ENCODE peak calls at places on chromosomes 3 and 15, in ten cellular contexts. J, M, H, K, F, R, S, G, I and N are unnamed samples.
A peak's percentile ranks its signal among the peaks of the same experiment; 100 is the strongest.

GRCh38 chr3:134471521-134472193 is 14.1 kb downstream of the ANAPC13 start:
- DNase-seq in J (peak; percentile 72), F (no peak), I (no peak), K (no peak), H (no peak), S (no peak), M (no peak), R (no peak), G (no peak), N (no peak)

GRCh38 chr3:25454411-25454927 is 26.4 kb downstream of the RARB start:
- DNase-seq in M (no peak), G (no peak), F (no peak), R (no peak), S (no peak), H (no peak), I (no peak), J (no peak), K (no peak), N (no peak)

GRCh38 chr15:90880381-90881145 is 3.7 kb upstream of the FES start:
- DNase-seq in M (no peak), G (no peak), I (no peak), F (no peak), K (no peak), H (no peak), R (no peak), J (no peak), S (no peak), N (no peak)

GRCh38 chr3:21216598-21216997 is 534.4 kb downstream of the ZNF385D start:
- DNase-seq in H (no peak), S (no peak), M (no peak), G (no peak), R (no peak), I (no peak), F (no peak), K (no peak), J (peak; percentile 1), N (no peak)

GRCh38 chr3:132290833-132291232 is 26.4 kb upstream of the ACP3 start:
- DNase-seq in M (no peak), J (peak; percentile 9), F (peak; percentile 33), G (peak; percentile 66), H (peak; percentile 42), K (no peak), S (no peak), R (no peak), I (no peak), N (no peak)

GRCh38 chr3:55724407-55724784 is 237.3 kb upstream of the WNT5A start:
- DNase-seq in J (no peak), H (no peak), M (no peak), I (no peak), K (no peak), F (no peak), G (no peak), S (no peak), R (no peak), N (no peak)

GRCh38 chr15:94083467-94083991 is 147.8 kb upstream of the MCTP2 start:
- DNase-seq in I (no peak), K (peak; percentile 73), F (no peak), R (no peak), G (peak; percentile 80), M (no peak), J (no peak), S (peak; percentile 19), H (peak; percentile 36), N (no peak)

GRCh38 chr3:139491027-139491700 is 14.8 kb upstream of the RBP2 start:
- DNase-seq in G (no peak), J (peak; percentile 6), H (no peak), R (peak; percentile 6), S (no peak), K (no peak), F (no peak), I (no peak), M (no peak), N (no peak)

GRCh38 chr15:30962079-30962478 is 29.3 kb downstream of the MTMR10 start:
- DNase-seq in J (no peak), I (no peak), F (no peak), M (no peak), S (no peak), H (no peak), K (no peak), R (no peak), G (no peak), N (no peak)

GRCh38 chr15:80216911-80217310 is 35.1 kb downstream of the CTXND1 start:
- DNase-seq in K (no peak), M (no peak), F (no peak), S (no peak), R (no peak), G (peak; percentile 60), J (no peak), I (no peak), H (no peak), N (no peak)

GRCh38 chr15:45471151-45471550 is 51.4 kb downstream of the SLC30A4 start:
- DNase-seq in R (no peak), J (no peak), F (no peak), S (no peak), H (no peak), G (no peak), M (no peak), K (no peak), I (no peak), N (no peak)

GRCh38 chr3:52339612-52340011 is 23.5 kb downstream of the DNAH1 start:
- DNase-seq in F (no peak), J (peak; percentile 81), M (no peak), S (peak; percentile 33), I (no peak), K (no peak), G (no peak), R (peak; percentile 68), H (peak; percentile 60), N (no peak)

DNA sequence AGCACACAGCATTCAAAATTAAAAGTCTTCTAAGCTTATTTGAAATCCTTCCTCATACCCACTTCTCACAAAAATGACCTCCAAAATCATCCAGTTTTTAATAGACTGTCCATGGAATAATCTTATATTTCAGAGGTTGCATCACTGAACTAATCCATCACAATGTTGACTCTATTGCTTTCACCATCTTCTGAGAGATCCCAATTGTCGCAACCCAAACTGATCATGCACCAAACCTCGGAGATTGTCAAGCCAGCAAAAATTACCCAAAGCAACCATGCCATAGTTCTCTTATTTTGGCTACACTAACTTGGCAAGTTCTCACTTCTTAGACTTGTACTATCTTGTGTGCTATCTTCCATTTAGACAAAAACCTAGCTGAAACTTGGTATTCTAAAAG is 75.5 kb downstream of the LRRFIP2 start:
- DNase-seq in G (no peak), R (no peak), J (no peak), F (no peak), M (no peak), H (no peak), S (no peak), I (no peak), K (no peak), N (no peak)
- H3K27ac ChIP-seq in G (no peak overlapping the region), R (peak overlapping the region; percentile 98), J (peak overlapping the region; percentile 19), F (no peak overlapping the region), M (no peak overlapping the region), H (no peak overlapping the region), S (no peak overlapping the region), I (no peak overlapping the region), K (no peak overlapping the region), N (no peak overlapping the region)

DNA sequence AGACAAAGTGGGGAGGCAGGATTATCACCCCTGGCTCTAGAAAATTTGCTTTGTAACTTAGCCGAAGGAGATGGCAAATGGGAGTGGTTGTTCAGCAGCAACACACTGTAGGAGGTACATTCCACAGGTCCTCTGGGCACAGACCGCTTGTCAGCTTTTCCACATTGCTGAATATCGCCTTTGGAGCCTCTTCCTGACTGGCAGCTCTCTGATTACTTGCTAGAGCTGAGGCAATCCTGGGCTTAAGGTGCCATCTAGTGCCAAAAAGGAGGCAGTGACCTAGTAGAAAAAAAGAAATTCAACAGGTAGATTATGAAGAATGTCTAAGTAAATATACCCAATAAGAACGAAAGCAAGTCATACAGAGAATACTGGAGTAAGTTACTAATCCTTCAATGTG is 13.1 kb upstream of the SCN5A start:
- DNase-seq in J (peak; percentile 64), H (no peak), F (no peak), I (no peak), G (no peak), R (no peak), S (no peak), K (no peak), M (no peak), N (no peak)
- TF ChIP-seq EP300 in J (no peak), H (no peak), F (no peak), I (no peak), G (no peak), R (no peak), S (no peak), K (no peak), M (no peak), N (no peak)

GRCh38 chr15:51250217-51251011 is 88.0 kb downstream of the CYP19A1 start:
- DNase-seq in J (no peak), G (no peak), M (no peak), S (no peak), I (no peak), H (no peak), K (no peak), F (no peak), R (no peak), N (no peak)

GRCh38 chr15:51243774-51244173 is 94.6 kb downstream of the CYP19A1 start:
- DNase-seq in I (no peak), G (no peak), S (no peak), K (no peak), J (no peak), F (no peak), H (no peak), M (no peak), R (no peak), N (no peak)

GRCh38 chr15:51244366-51244977 is 93.9 kb downstream of the CYP19A1 start:
- DNase-seq in F (no peak), K (no peak), S (no peak), H (no peak), R (no peak), M (no peak), G (no peak), I (no peak), J (no peak), N (no peak)

GRCh38 chr15:51240066-51240465 is 98.3 kb downstream of the CYP19A1 start:
- DNase-seq in F (no peak), H (no peak), M (no peak), K (no peak), J (no peak), S (no peak), I (no peak), R (no peak), G (no peak), N (no peak)

GRCh38 chr15:51245628-51246027 is 92.8 kb downstream of the CYP19A1 start:
- DNase-seq in R (no peak), H (no peak), I (no peak), J (no peak), F (no peak), G (no peak), K (no peak), M (no peak), S (no peak), N (no peak)
- H3K27ac ChIP-seq in R (no peak overlapping the region), H (no peak overlapping the region), I (no peak overlapping the region), J (no peak overlapping the region), F (no peak overlapping the region), G (no peak overlapping the region), K (no peak overlapping the region), M (no peak overlapping the region), S (no peak overlapping the region), N (no peak overlapping the region)

DNA sequence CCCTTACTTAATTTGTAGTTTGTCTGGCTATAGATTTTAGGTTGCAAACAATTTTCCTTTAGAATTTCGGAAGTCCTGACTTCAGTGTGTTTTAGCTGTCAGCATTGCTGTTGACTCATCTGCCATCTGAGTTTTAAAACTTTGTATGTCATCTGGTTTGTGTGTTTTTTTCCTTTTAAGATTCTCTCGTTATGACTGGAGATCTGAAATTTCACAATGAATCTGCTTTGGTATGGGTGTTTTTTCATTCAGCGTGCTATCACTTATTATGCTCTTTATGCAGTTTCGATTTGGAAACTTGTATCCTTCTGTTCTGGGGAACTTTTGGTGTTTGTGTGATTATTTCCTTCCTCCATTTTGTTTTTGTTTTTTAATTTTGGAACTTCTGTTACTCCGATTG is 53.7 kb upstream of the ZNF280D start:
- DNase-seq in J (no peak), G (no peak), S (no peak), R (no peak), M (no peak), F (no peak), K (no peak), H (no peak), I (no peak), N (no peak)
- TF ChIP-seq EP300 in J (no peak), G (no peak), S (no peak), R (no peak), M (no peak), F (no peak), K (no peak), H (no peak), I (no peak), N (no peak)